ENCODE peak calls at places on chromosomes 16 and 17, in six cellular contexts. O is neural progenitor cell, R is GM23248, T is OCI-LY7, E is HCT116, F is hepatocyte. M is an unnamed sample.

GRCh38 chr16:8935989-8936388 is 27.7 kb downstream of the USP7 start:
- DNase-seq in F (no peak), O (peak; percentile 45), E (no peak), R (no peak), T (peak; percentile 68), M (no peak)

GRCh38 chr17:11296994-11297393 is 56.0 kb downstream of the SHISA6 start:
- DNase-seq in R (no peak), T (peak; percentile 2), F (peak; percentile 35), O (peak; percentile 36), E (no peak), M (no peak)

GRCh38 chr17:62905233-62905632 is 60.8 kb upstream of the TANC2 start:
- DNase-seq in E (no peak), O (no peak), T (no peak), R (no peak), F (no peak), M (no peak)

GRCh38 chr17:7014995-7015586 is 2.7 kb downstream of the RNASEK start:
- DNase-seq in T (peak; percentile 33), O (peak; percentile 21), F (peak; percentile 59), R (peak; percentile 81), E (no peak), M (peak; percentile 88)

GRCh38 chr17:5078106-5079028 is at the start of gene ZFP3:
- DNase-seq in T (peak; percentile 71), R (peak; percentile 82), F (peak; percentile 19), E (no peak), O (peak; percentile 3), M (no peak)

GRCh38 chr16:57147381-57148191 is 38.3 kb downstream of the PSME3IP1 start:
- DNase-seq in E (no peak), R (peak; percentile 75), F (no peak), O (peak; percentile 33), T (peak; percentile 70), M (peak; percentile 24)

GRCh38 chr17:47882695-47883588 is 13.1 kb upstream of the SP2 start:
- DNase-seq in T (no peak), F (no peak), E (no peak), R (no peak), O (no peak), M (no peak)

GRCh38 chr17:50055055-50055425 is 870 bp upstream of the ITGA3 start:
- DNase-seq in F (peak; percentile 84), T (no peak), O (peak; percentile 26), E (peak; percentile 93), R (peak; percentile 53), M (peak; percentile 81)

GRCh38 chr16:67664258-67664657 is 2.3 kb downstream of the ENKD1 start:
- DNase-seq in F (no peak), O (no peak), E (no peak), R (no peak), T (no peak), M (no peak)

GRCh38 chr16:79011282-79011681 is 589.3 kb downstream of the MAF start:
- DNase-seq in F (no peak), R (no peak), O (no peak), E (no peak), T (no peak), M (no peak)

GRCh38 chr17:50532452-50533024 is at the start of gene EPN3:
- DNase-seq in O (peak; percentile 44), R (peak; percentile 49), T (no peak), E (peak; percentile 31), F (peak; percentile 72), M (no peak)

GRCh38 chr16:88458039-88458772 is 5.1 kb downstream of the ZFPM1 start:
- DNase-seq in O (no peak), R (no peak), F (no peak), E (no peak), T (no peak), M (no peak)

GRCh38 chr16:62033065-62033464 is 3.2 kb downstream of the CDH8 start:
- DNase-seq in E (no peak), O (peak; percentile 27), R (no peak), F (no peak), T (no peak), M (no peak)

GRCh38 chr16:67470314-67470713 is 10.6 kb downstream of the ATP6V0D1 start:
- DNase-seq in E (no peak), O (no peak), T (no peak), F (no peak), R (no peak), M (no peak)

GRCh38 chr17:74744714-74745547 is 3.5 kb upstream of the NHERF1 start:
- DNase-seq in O (peak; percentile 84), T (peak; percentile 81), E (peak; percentile 64), F (peak; percentile 78), R (peak; percentile 69), M (peak; percentile 81)

GRCh38 chr17:63946440-63947363 is 14.6 kb upstream of the CD79B start:
- DNase-seq in E (peak; percentile 22), O (peak; percentile 78), R (peak; percentile 52), T (peak; percentile 85), F (peak; percentile 73), M (peak; percentile 58)

GRCh38 chr17:78112508-78113471 is 15.8 kb downstream of the TMC6 start:
- DNase-seq in O (peak; percentile 76), T (peak; percentile 75), F (peak; percentile 80), R (peak; percentile 59), E (peak; percentile 33), M (peak; percentile 75)

GRCh38 chr16:79764415-79765149 is 164.0 kb upstream of the MAF start:
- DNase-seq in R (no peak), F (no peak), O (no peak), T (no peak), E (no peak), M (no peak)

GRCh38 chr16:17417740-17418139 is 53.0 kb downstream of the XYLT1 start:
- DNase-seq in O (no peak), R (no peak), F (no peak), E (no peak), T (no peak), M (no peak)

DNA sequence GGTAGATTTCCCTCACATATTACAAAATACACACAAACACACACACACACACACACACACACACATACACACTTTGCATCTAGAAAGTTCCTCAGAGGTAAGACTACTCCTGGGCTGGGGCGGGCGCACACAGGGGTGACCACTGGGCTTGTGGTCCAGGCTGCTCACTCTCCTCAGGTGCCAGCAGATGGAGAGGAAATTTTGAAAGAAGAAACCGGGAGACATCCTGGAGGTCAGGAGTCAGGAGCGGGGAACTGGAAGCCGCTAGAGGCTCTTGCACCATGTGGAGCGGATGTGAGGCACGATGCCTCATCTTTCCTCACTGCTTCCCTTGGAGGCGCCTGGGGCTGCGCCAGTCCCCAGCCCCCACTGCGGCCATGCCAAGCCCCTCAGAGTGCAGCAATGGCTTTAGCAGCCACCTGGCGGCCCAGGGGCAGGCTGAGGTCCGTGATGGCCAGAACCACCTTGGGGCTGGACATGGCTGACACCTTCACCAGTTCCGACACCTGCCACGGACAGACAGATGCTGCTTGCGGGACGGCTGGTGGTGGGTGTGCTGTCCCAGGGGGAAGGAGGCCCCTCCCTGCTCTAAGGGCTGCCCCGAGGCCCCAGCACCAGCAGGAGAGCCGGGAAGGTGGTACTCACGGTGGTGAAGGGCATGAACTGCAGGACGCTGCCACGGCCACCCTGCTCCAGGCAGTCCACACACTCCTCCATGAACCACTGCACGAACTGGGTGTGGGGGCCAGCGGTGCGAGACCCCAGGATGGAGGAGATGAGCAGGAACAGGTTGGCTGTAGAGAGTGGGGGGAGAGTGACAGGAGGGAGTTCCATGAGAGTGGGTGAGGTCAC is 4.1 kb downstream of the CSF3 start:
- DNase-seq in O (no peak), R (peak; percentile 87), F (peak; percentile 4), E (no peak), T (no peak), M (no peak)
- H3K4me3 ChIP-seq in O (no peak overlapping the region), R (peak overlapping the region; percentile 24), F (no peak overlapping the region), E (no peak overlapping the region), T (no peak overlapping the region), M (no peak overlapping the region)

DNA sequence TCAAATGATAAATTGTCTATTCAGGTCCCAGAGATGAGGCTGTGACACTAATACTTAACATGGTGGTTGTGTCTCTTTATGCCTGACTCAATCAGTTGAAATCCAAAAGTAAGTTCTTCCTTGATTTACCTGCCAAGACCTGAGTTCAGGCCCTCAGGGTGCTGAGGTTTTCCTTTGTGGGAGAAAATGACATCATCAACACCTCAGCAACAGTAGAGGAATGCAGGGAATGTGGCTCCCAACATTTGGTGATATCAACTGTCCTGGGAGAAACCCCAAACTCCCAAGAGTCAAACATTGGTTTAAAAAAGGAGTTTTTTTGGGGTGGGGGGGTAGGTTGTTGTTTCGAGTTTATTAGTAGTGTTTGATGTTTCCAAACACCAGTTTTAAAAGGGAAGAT is 14.7 kb downstream of the RNF43 start:
- DNase-seq in F (no peak), E (peak; percentile 66), T (no peak), R (peak; percentile 43), O (peak; percentile 22), M (no peak)
- TF ChIP-seq EZH2phosphoT487 in F (no peak), E (no peak), T (no peak), R (no peak), O (no peak), M (no peak)

DNA sequence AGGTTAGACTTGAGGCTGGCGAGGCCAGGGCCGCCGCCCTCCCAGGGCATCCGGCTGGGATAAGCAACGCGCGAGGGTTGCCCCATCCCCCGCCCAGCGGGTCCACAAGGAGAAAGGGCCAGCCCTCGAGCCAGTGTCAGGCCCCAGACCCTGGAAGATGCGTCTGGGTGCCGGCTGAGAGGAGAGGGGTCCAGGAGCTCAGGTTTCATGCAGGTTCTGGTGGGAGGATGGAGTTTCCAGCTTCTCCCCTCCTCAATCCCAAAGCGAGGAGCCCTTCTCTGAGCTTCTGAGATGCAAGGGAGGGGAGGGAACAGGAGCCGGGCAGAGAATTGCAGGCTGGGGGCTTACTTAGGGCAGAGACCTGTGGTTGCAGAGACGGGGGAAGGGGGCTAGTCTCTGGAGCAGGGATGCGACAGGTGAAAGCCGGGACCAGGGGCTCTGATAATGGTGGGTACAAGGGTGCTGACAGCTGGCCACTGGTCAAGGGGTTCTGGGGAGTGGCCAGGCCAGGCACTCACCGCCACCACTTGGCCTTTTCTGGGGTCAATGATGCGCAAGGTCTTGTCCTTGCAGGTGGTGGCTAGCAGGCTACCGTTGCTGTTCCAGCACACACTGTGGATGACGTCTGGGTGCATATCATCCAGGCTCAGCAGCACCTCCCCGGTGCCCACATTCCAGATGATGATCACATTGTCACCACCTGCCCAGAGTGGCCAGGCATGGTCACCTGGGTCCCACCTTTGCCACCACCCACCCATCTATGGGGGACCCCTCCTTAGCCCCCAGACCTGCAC is 4.2 kb downstream of the CORO6 start:
- DNase-seq in O (no peak), F (no peak), E (no peak), T (no peak), R (no peak), M (no peak)
- H3K4me3 ChIP-seq in O (peak overlapping the region; percentile 25), F (no peak overlapping the region), E (peak overlapping the region; percentile 36), T (peak overlapping the region; percentile 58), R (no peak overlapping the region), M (peak overlapping the region; percentile 78)

GRCh38 chr16:30113031-30113710 is at the start of gene GDPD3:
- DNase-seq in T (no peak), R (peak; percentile 44), F (peak; percentile 66), E (no peak), O (peak; percentile 39), M (no peak)

GRCh38 chr16:30110661-30111060 is 2.7 kb downstream of the GDPD3 start:
- DNase-seq in F (no peak), R (no peak), E (no peak), T (no peak), O (peak; percentile 37), M (no peak)

GRCh38 chr16:30114411-30114810 is 1.1 kb upstream of the GDPD3 start:
- DNase-seq in E (no peak), R (no peak), O (no peak), T (no peak), F (no peak), M (no peak)

GRCh38 chr16:30113711-30114333 is 485 bp upstream of the GDPD3 start:
- DNase-seq in R (peak; percentile 63), F (no peak), T (no peak), E (no peak), O (no peak), M (no peak)

GRCh38 chr16:30112197-30113030 is 923 bp downstream of the GDPD3 start:
- DNase-seq in F (peak; percentile 87), E (no peak), T (peak; percentile 78), O (peak; percentile 68), R (peak; percentile 69), M (peak; percentile 48)
- TF ChIP-seq EZH2phosphoT487 in F (no peak), E (no peak), T (no peak), O (no peak), R (no peak), M (no peak)

M was measured in MM.1S.